ENCODE peak calls at places on chromosomes 2 and 18, in ten cellular contexts. One of them, this sample, is unnamed.

GRCh38 chr2:68103026-68103425 is 40.2 kb upstream of the C1D start:
- DNase-seq in endothelial cell of umbilical vein: no peak
- DNase-seq in neural progenitor cell: no peak
- DNase-seq in iPS DF 6.9: no peak
- DNase-seq in effector memory CD4-positive, alpha-beta T cell: no peak
- DNase-seq in ascending aorta: no peak
- DNase-seq in uterus: no peak
- DNase-seq in body of pancreas: no peak
- DNase-seq in brain microvascular endothelial cell: no peak
- DNase-seq in substantia nigra: no peak
- DNase-seq in this sample: no peak

GRCh38 chr2:44952143-44952805 is 10.8 kb downstream of the SIX3 start:
- DNase-seq in endothelial cell of umbilical vein: peak
- DNase-seq in neural progenitor cell: peak
- DNase-seq in iPS DF 6.9: no peak
- DNase-seq in effector memory CD4-positive, alpha-beta T cell: no peak
- DNase-seq in ascending aorta: no peak
- DNase-seq in uterus: no peak
- DNase-seq in body of pancreas: peak
- DNase-seq in brain microvascular endothelial cell: peak
- DNase-seq in substantia nigra: peak
- DNase-seq in this sample: peak

GRCh38 chr18:22912835-22913234 is 20.3 kb upstream of the RBBP8 start:
- DNase-seq in endothelial cell of umbilical vein: no peak
- DNase-seq in neural progenitor cell: no peak
- DNase-seq in iPS DF 6.9: no peak
- DNase-seq in effector memory CD4-positive, alpha-beta T cell: no peak
- DNase-seq in ascending aorta: no peak
- DNase-seq in uterus: no peak
- DNase-seq in body of pancreas: no peak
- DNase-seq in brain microvascular endothelial cell: no peak
- DNase-seq in substantia nigra: no peak
- DNase-seq in this sample: no peak

GRCh38 chr2:216246741-216247140 is 125.5 kb downstream of the MARCHF4 start:
- DNase-seq in endothelial cell of umbilical vein: no peak
- DNase-seq in neural progenitor cell: no peak
- DNase-seq in iPS DF 6.9: no peak
- DNase-seq in effector memory CD4-positive, alpha-beta T cell: no peak
- DNase-seq in ascending aorta: no peak
- DNase-seq in uterus: no peak
- DNase-seq in body of pancreas: no peak
- DNase-seq in brain microvascular endothelial cell: no peak
- DNase-seq in substantia nigra: no peak
- DNase-seq in this sample: no peak

GRCh38 chr2:74894261-74895030 is 60.5 kb downstream of the HK2 start:
- DNase-seq in endothelial cell of umbilical vein: no peak
- DNase-seq in neural progenitor cell: no peak
- DNase-seq in iPS DF 6.9: no peak
- DNase-seq in effector memory CD4-positive, alpha-beta T cell: no peak
- DNase-seq in ascending aorta: no peak
- DNase-seq in uterus: no peak
- DNase-seq in body of pancreas: no peak
- DNase-seq in brain microvascular endothelial cell: peak
- DNase-seq in substantia nigra: no peak
- DNase-seq in this sample: no peak

GRCh38 chr2:29628882-29629281 is 292.5 kb downstream of the ALK start:
- DNase-seq in endothelial cell of umbilical vein: no peak
- DNase-seq in neural progenitor cell: no peak
- DNase-seq in iPS DF 6.9: no peak
- DNase-seq in effector memory CD4-positive, alpha-beta T cell: no peak
- DNase-seq in ascending aorta: no peak
- DNase-seq in uterus: no peak
- DNase-seq in body of pancreas: peak
- DNase-seq in brain microvascular endothelial cell: no peak
- DNase-seq in substantia nigra: no peak
- DNase-seq in this sample: no peak

GRCh38 chr2:67544286-67544685 is 147.2 kb downstream of the ETAA1 start:
- DNase-seq in endothelial cell of umbilical vein: no peak
- DNase-seq in neural progenitor cell: no peak
- DNase-seq in iPS DF 6.9: no peak
- DNase-seq in effector memory CD4-positive, alpha-beta T cell: no peak
- DNase-seq in ascending aorta: no peak
- DNase-seq in uterus: no peak
- DNase-seq in body of pancreas: no peak
- DNase-seq in brain microvascular endothelial cell: no peak
- DNase-seq in substantia nigra: peak
- DNase-seq in this sample: no peak

GRCh38 chr2:202158796-202159195 is 79.6 kb downstream of the SUMO1 start:
- DNase-seq in endothelial cell of umbilical vein: no peak
- DNase-seq in neural progenitor cell: no peak
- DNase-seq in iPS DF 6.9: no peak
- DNase-seq in effector memory CD4-positive, alpha-beta T cell: no peak
- DNase-seq in ascending aorta: no peak
- DNase-seq in uterus: no peak
- DNase-seq in body of pancreas: no peak
- DNase-seq in brain microvascular endothelial cell: no peak
- DNase-seq in substantia nigra: no peak
- DNase-seq in this sample: no peak

GRCh38 chr2:192669505-192670082 is 474.9 kb upstream of the TMEFF2 start:
- DNase-seq in endothelial cell of umbilical vein: no peak
- DNase-seq in neural progenitor cell: no peak
- DNase-seq in iPS DF 6.9: no peak
- DNase-seq in effector memory CD4-positive, alpha-beta T cell: no peak
- DNase-seq in ascending aorta: no peak
- DNase-seq in uterus: no peak
- DNase-seq in body of pancreas: no peak
- DNase-seq in brain microvascular endothelial cell: no peak
- DNase-seq in substantia nigra: no peak
- DNase-seq in this sample: no peak

GRCh38 chr2:225989809-225990208 is 590.3 kb downstream of the NYAP2 start:
- DNase-seq in endothelial cell of umbilical vein: no peak
- DNase-seq in neural progenitor cell: no peak
- DNase-seq in iPS DF 6.9: no peak
- DNase-seq in effector memory CD4-positive, alpha-beta T cell: no peak
- DNase-seq in ascending aorta: no peak
- DNase-seq in uterus: no peak
- DNase-seq in body of pancreas: no peak
- DNase-seq in brain microvascular endothelial cell: no peak
- DNase-seq in substantia nigra: no peak
- DNase-seq in this sample: no peak

GRCh38 chr18:25817571-25818237 is 272.7 kb downstream of the SS18 start:
- DNase-seq in endothelial cell of umbilical vein: no peak
- DNase-seq in neural progenitor cell: no peak
- DNase-seq in iPS DF 6.9: no peak
- DNase-seq in effector memory CD4-positive, alpha-beta T cell: no peak
- DNase-seq in ascending aorta: no peak
- DNase-seq in uterus: no peak
- DNase-seq in body of pancreas: no peak
- DNase-seq in brain microvascular endothelial cell: no peak
- DNase-seq in substantia nigra: no peak
- DNase-seq in this sample: no peak

GRCh38 chr2:71291398-71291797 is 40.2 kb upstream of the ZNF638 start:
- DNase-seq in endothelial cell of umbilical vein: no peak
- DNase-seq in neural progenitor cell: no peak
- DNase-seq in iPS DF 6.9: no peak
- DNase-seq in effector memory CD4-positive, alpha-beta T cell: no peak
- DNase-seq in ascending aorta: no peak
- DNase-seq in uterus: no peak
- DNase-seq in body of pancreas: no peak
- DNase-seq in brain microvascular endothelial cell: no peak
- DNase-seq in substantia nigra: peak
- DNase-seq in this sample: no peak

GRCh38 chr2:46876741-46877384 is 38.7 kb downstream of the MCFD2 start:
- DNase-seq in endothelial cell of umbilical vein: peak
- DNase-seq in neural progenitor cell: peak
- DNase-seq in iPS DF 6.9: no peak
- DNase-seq in effector memory CD4-positive, alpha-beta T cell: no peak
- DNase-seq in ascending aorta: no peak
- DNase-seq in uterus: no peak
- DNase-seq in body of pancreas: no peak
- DNase-seq in brain microvascular endothelial cell: peak
- DNase-seq in substantia nigra: no peak
- DNase-seq in this sample: peak

GRCh38 chr18:75489493-75490190 is 62.1 kb upstream of the SMIM21 start:
- DNase-seq in endothelial cell of umbilical vein: no peak
- DNase-seq in neural progenitor cell: no peak
- DNase-seq in iPS DF 6.9: no peak
- DNase-seq in effector memory CD4-positive, alpha-beta T cell: no peak
- DNase-seq in ascending aorta: no peak
- DNase-seq in uterus: peak
- DNase-seq in body of pancreas: no peak
- DNase-seq in brain microvascular endothelial cell: peak
- DNase-seq in substantia nigra: no peak
- DNase-seq in this sample: no peak
- H3K27ac ChIP-seq in endothelial cell of umbilical vein: no peak
- H3K27ac ChIP-seq in neural progenitor cell: no peak
- H3K27ac ChIP-seq in iPS DF 6.9: no peak
- H3K27ac ChIP-seq in effector memory CD4-positive, alpha-beta T cell: no peak
- H3K27ac ChIP-seq in ascending aorta: no peak
- H3K27ac ChIP-seq in uterus: peak
- H3K27ac ChIP-seq in body of pancreas: no peak
- H3K27ac ChIP-seq in brain microvascular endothelial cell: peak
- H3K27ac ChIP-seq in substantia nigra: no peak
- H3K27ac ChIP-seq in this sample: no peak

GRCh38 chr2:241880311-241881073 is 11.0 kb downstream of the RTP5 start:
- DNase-seq in endothelial cell of umbilical vein: no peak
- DNase-seq in neural progenitor cell: no peak
- DNase-seq in iPS DF 6.9: no peak
- DNase-seq in effector memory CD4-positive, alpha-beta T cell: no peak
- DNase-seq in ascending aorta: no peak
- DNase-seq in uterus: no peak
- DNase-seq in body of pancreas: no peak
- DNase-seq in brain microvascular endothelial cell: no peak
- DNase-seq in substantia nigra: no peak
- DNase-seq in this sample: no peak
- H3K27ac ChIP-seq in endothelial cell of umbilical vein: no peak
- H3K27ac ChIP-seq in neural progenitor cell: no peak
- H3K27ac ChIP-seq in iPS DF 6.9: no peak
- H3K27ac ChIP-seq in effector memory CD4-positive, alpha-beta T cell: peak
- H3K27ac ChIP-seq in ascending aorta: no peak
- H3K27ac ChIP-seq in uterus: peak
- H3K27ac ChIP-seq in body of pancreas: peak
- H3K27ac ChIP-seq in brain microvascular endothelial cell: no peak
- H3K27ac ChIP-seq in substantia nigra: no peak
- H3K27ac ChIP-seq in this sample: peak

GRCh38 chr2:111250448-111251030 is 129.8 kb downstream of the BCL2L11 start:
- DNase-seq in endothelial cell of umbilical vein: no peak
- DNase-seq in neural progenitor cell: no peak
- DNase-seq in iPS DF 6.9: no peak
- DNase-seq in effector memory CD4-positive, alpha-beta T cell: no peak
- DNase-seq in ascending aorta: no peak
- DNase-seq in uterus: no peak
- DNase-seq in body of pancreas: no peak
- DNase-seq in brain microvascular endothelial cell: no peak
- DNase-seq in substantia nigra: no peak
- DNase-seq in this sample: no peak

GRCh38 chr2:111246620-111247061 is 125.9 kb downstream of the BCL2L11 start:
- DNase-seq in endothelial cell of umbilical vein: peak
- DNase-seq in neural progenitor cell: no peak
- DNase-seq in iPS DF 6.9: no peak
- DNase-seq in effector memory CD4-positive, alpha-beta T cell: no peak
- DNase-seq in ascending aorta: no peak
- DNase-seq in uterus: no peak
- DNase-seq in body of pancreas: no peak
- DNase-seq in brain microvascular endothelial cell: no peak
- DNase-seq in substantia nigra: no peak
- DNase-seq in this sample: no peak

GRCh38 chr2:111251711-111252110 is 131.0 kb downstream of the BCL2L11 start:
- DNase-seq in endothelial cell of umbilical vein: no peak
- DNase-seq in neural progenitor cell: no peak
- DNase-seq in iPS DF 6.9: no peak
- DNase-seq in effector memory CD4-positive, alpha-beta T cell: no peak
- DNase-seq in ascending aorta: no peak
- DNase-seq in uterus: no peak
- DNase-seq in body of pancreas: no peak
- DNase-seq in brain microvascular endothelial cell: no peak
- DNase-seq in substantia nigra: no peak
- DNase-seq in this sample: no peak

GRCh38 chr2:111247491-111247890 is 126.8 kb downstream of the BCL2L11 start:
- DNase-seq in endothelial cell of umbilical vein: no peak
- DNase-seq in neural progenitor cell: no peak
- DNase-seq in iPS DF 6.9: no peak
- DNase-seq in effector memory CD4-positive, alpha-beta T cell: no peak
- DNase-seq in ascending aorta: no peak
- DNase-seq in uterus: no peak
- DNase-seq in body of pancreas: no peak
- DNase-seq in brain microvascular endothelial cell: no peak
- DNase-seq in substantia nigra: no peak
- DNase-seq in this sample: no peak

DNA sequence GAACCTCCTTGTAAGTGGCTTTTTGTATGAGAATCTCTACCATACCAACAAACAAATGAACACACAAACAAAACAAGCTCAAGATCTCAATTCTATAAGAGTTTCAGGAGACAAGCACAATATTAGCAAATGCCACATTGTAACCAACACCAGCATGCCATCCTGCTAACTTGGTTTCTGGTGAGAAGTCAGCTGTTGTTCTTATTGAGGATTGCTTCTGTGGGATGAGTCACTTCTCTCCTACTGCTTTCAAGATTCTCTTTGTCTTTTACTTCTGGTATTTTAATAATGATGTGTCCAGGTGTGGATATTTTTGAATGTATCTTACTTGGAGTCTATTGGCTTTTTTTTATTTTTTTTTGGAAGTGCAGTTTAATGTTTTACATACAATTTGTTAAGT is 131.7 kb downstream of the BCL2L11 start:
- DNase-seq in endothelial cell of umbilical vein: no peak
- DNase-seq in neural progenitor cell: no peak
- DNase-seq in iPS DF 6.9: no peak
- DNase-seq in effector memory CD4-positive, alpha-beta T cell: no peak
- DNase-seq in ascending aorta: no peak
- DNase-seq in uterus: no peak
- DNase-seq in body of pancreas: no peak
- DNase-seq in brain microvascular endothelial cell: no peak
- DNase-seq in substantia nigra: no peak
- DNase-seq in this sample: no peak
- H3K27ac ChIP-seq in endothelial cell of umbilical vein: no peak
- H3K27ac ChIP-seq in neural progenitor cell: no peak
- H3K27ac ChIP-seq in iPS DF 6.9: no peak
- H3K27ac ChIP-seq in effector memory CD4-positive, alpha-beta T cell: no peak
- H3K27ac ChIP-seq in ascending aorta: no peak
- H3K27ac ChIP-seq in uterus: no peak
- H3K27ac ChIP-seq in body of pancreas: no peak
- H3K27ac ChIP-seq in brain microvascular endothelial cell: no peak
- H3K27ac ChIP-seq in substantia nigra: no peak
- H3K27ac ChIP-seq in this sample: no peak

GRCh38 chr2:235766206-235766794 is 272.5 kb downstream of the AGAP1 start:
- DNase-seq in endothelial cell of umbilical vein: peak
- DNase-seq in neural progenitor cell: peak
- DNase-seq in iPS DF 6.9: peak
- DNase-seq in effector memory CD4-positive, alpha-beta T cell: no peak
- DNase-seq in ascending aorta: peak
- DNase-seq in uterus: peak
- DNase-seq in body of pancreas: peak
- DNase-seq in brain microvascular endothelial cell: peak
- DNase-seq in substantia nigra: peak
- DNase-seq in this sample: peak
- H3K27ac ChIP-seq in endothelial cell of umbilical vein: no peak
- H3K27ac ChIP-seq in neural progenitor cell: no peak
- H3K27ac ChIP-seq in iPS DF 6.9: no peak
- H3K27ac ChIP-seq in effector memory CD4-positive, alpha-beta T cell: no peak
- H3K27ac ChIP-seq in ascending aorta: no peak
- H3K27ac ChIP-seq in uterus: no peak
- H3K27ac ChIP-seq in body of pancreas: no peak
- H3K27ac ChIP-seq in brain microvascular endothelial cell: peak
- H3K27ac ChIP-seq in substantia nigra: no peak
- H3K27ac ChIP-seq in this sample: no peak